ENCODE peak calls at places on chromosomes 7 and 10, in nine cellular contexts. One of them, this sample, is unnamed.

GRCh38 chr10:36888925-36889573 is 236.3 kb upstream of the ANKRD30A start:
- DNase-seq in neural crest cell: peak
- DNase-seq in activated CD4-positive, alpha-beta T cell treated with anti-CD3 and anti-CD28 coated beads, Interleukin-2, amount 10 ng/mL, durations not matched to agents 7 days and 5 days: peak
- DNase-seq in activated naive CD4-positive, alpha-beta T cell: peak
- DNase-seq in EH: peak
- DNase-seq in GM10248: peak
- DNase-seq in T-helper 2 cell: peak
- DNase-seq in substantia nigra: no peak
- DNase-seq in OCI-LY7: peak
- DNase-seq in this sample: peak

GRCh38 chr10:35300063-35300699 is 36.1 kb upstream of the CCNY start:
- DNase-seq in neural crest cell: no peak
- DNase-seq in activated CD4-positive, alpha-beta T cell treated with anti-CD3 and anti-CD28 coated beads, Interleukin-2, amount 10 ng/mL, durations not matched to agents 7 days and 5 days: no peak
- DNase-seq in activated naive CD4-positive, alpha-beta T cell: no peak
- DNase-seq in EH: peak
- DNase-seq in GM10248: peak
- DNase-seq in T-helper 2 cell: no peak
- DNase-seq in substantia nigra: no peak
- DNase-seq in OCI-LY7: no peak
- DNase-seq in this sample: no peak

GRCh38 chr10:110919971-110920881 is 822 bp downstream of the SHOC2 start:
- DNase-seq in neural crest cell: peak
- DNase-seq in activated CD4-positive, alpha-beta T cell treated with anti-CD3 and anti-CD28 coated beads, Interleukin-2, amount 10 ng/mL, durations not matched to agents 7 days and 5 days: peak
- DNase-seq in activated naive CD4-positive, alpha-beta T cell: no peak
- DNase-seq in EH: peak
- DNase-seq in GM10248: peak
- DNase-seq in T-helper 2 cell: peak
- DNase-seq in substantia nigra: no peak
- DNase-seq in OCI-LY7: peak
- DNase-seq in this sample: peak

GRCh38 chr10:79055892-79056291 is 12.9 kb upstream of the ZMIZ1 start:
- DNase-seq in neural crest cell: no peak
- DNase-seq in activated CD4-positive, alpha-beta T cell treated with anti-CD3 and anti-CD28 coated beads, Interleukin-2, amount 10 ng/mL, durations not matched to agents 7 days and 5 days: no peak
- DNase-seq in activated naive CD4-positive, alpha-beta T cell: no peak
- DNase-seq in EH: no peak
- DNase-seq in GM10248: no peak
- DNase-seq in T-helper 2 cell: no peak
- DNase-seq in substantia nigra: no peak
- DNase-seq in OCI-LY7: no peak
- DNase-seq in this sample: no peak

GRCh38 chr7:116236020-116236630 is 25.8 kb downstream of the TES start:
- DNase-seq in neural crest cell: peak
- DNase-seq in activated CD4-positive, alpha-beta T cell treated with anti-CD3 and anti-CD28 coated beads, Interleukin-2, amount 10 ng/mL, durations not matched to agents 7 days and 5 days: peak
- DNase-seq in activated naive CD4-positive, alpha-beta T cell: peak
- DNase-seq in EH: peak
- DNase-seq in GM10248: peak
- DNase-seq in T-helper 2 cell: peak
- DNase-seq in substantia nigra: no peak
- DNase-seq in OCI-LY7: peak
- DNase-seq in this sample: no peak

GRCh38 chr10:117496616-117497028 is 45.9 kb upstream of the EMX2 start:
- DNase-seq in neural crest cell: peak
- DNase-seq in activated CD4-positive, alpha-beta T cell treated with anti-CD3 and anti-CD28 coated beads, Interleukin-2, amount 10 ng/mL, durations not matched to agents 7 days and 5 days: peak
- DNase-seq in activated naive CD4-positive, alpha-beta T cell: peak
- DNase-seq in EH: peak
- DNase-seq in GM10248: peak
- DNase-seq in T-helper 2 cell: peak
- DNase-seq in substantia nigra: no peak
- DNase-seq in OCI-LY7: peak
- DNase-seq in this sample: peak

GRCh38 chr7:98618786-98619185 is 1.7 kb downstream of the NPTX2 start:
- DNase-seq in neural crest cell: no peak
- DNase-seq in activated CD4-positive, alpha-beta T cell treated with anti-CD3 and anti-CD28 coated beads, Interleukin-2, amount 10 ng/mL, durations not matched to agents 7 days and 5 days: no peak
- DNase-seq in activated naive CD4-positive, alpha-beta T cell: no peak
- DNase-seq in EH: no peak
- DNase-seq in GM10248: no peak
- DNase-seq in T-helper 2 cell: no peak
- DNase-seq in substantia nigra: no peak
- DNase-seq in OCI-LY7: no peak
- DNase-seq in this sample: no peak

GRCh38 chr10:79073784-79074432 is 5.1 kb downstream of the ZMIZ1 start:
- DNase-seq in neural crest cell: no peak
- DNase-seq in activated CD4-positive, alpha-beta T cell treated with anti-CD3 and anti-CD28 coated beads, Interleukin-2, amount 10 ng/mL, durations not matched to agents 7 days and 5 days: no peak
- DNase-seq in activated naive CD4-positive, alpha-beta T cell: no peak
- DNase-seq in EH: peak
- DNase-seq in GM10248: no peak
- DNase-seq in T-helper 2 cell: no peak
- DNase-seq in substantia nigra: no peak
- DNase-seq in OCI-LY7: no peak
- DNase-seq in this sample: no peak

GRCh38 chr7:113085781-113086390 is 741 bp downstream of the GPR85 start:
- DNase-seq in neural crest cell: peak
- DNase-seq in activated CD4-positive, alpha-beta T cell treated with anti-CD3 and anti-CD28 coated beads, Interleukin-2, amount 10 ng/mL, durations not matched to agents 7 days and 5 days: no peak
- DNase-seq in activated naive CD4-positive, alpha-beta T cell: no peak
- DNase-seq in EH: peak
- DNase-seq in GM10248: no peak
- DNase-seq in T-helper 2 cell: peak
- DNase-seq in substantia nigra: no peak
- DNase-seq in OCI-LY7: no peak
- DNase-seq in this sample: peak

GRCh38 chr7:125256446-125256845 is 326.8 kb upstream of the POT1 start:
- DNase-seq in neural crest cell: no peak
- DNase-seq in activated CD4-positive, alpha-beta T cell treated with anti-CD3 and anti-CD28 coated beads, Interleukin-2, amount 10 ng/mL, durations not matched to agents 7 days and 5 days: no peak
- DNase-seq in activated naive CD4-positive, alpha-beta T cell: no peak
- DNase-seq in EH: no peak
- DNase-seq in GM10248: no peak
- DNase-seq in T-helper 2 cell: no peak
- DNase-seq in substantia nigra: no peak
- DNase-seq in OCI-LY7: no peak
- DNase-seq in this sample: no peak

GRCh38 chr10:98346847-98347246 is 68.1 kb downstream of the PYROXD2 start:
- DNase-seq in neural crest cell: no peak
- DNase-seq in activated CD4-positive, alpha-beta T cell treated with anti-CD3 and anti-CD28 coated beads, Interleukin-2, amount 10 ng/mL, durations not matched to agents 7 days and 5 days: no peak
- DNase-seq in activated naive CD4-positive, alpha-beta T cell: no peak
- DNase-seq in EH: no peak
- DNase-seq in GM10248: no peak
- DNase-seq in T-helper 2 cell: no peak
- DNase-seq in substantia nigra: no peak
- DNase-seq in OCI-LY7: no peak
- DNase-seq in this sample: no peak

GRCh38 chr10:50033481-50033880 is 34.3 kb upstream of the WASHC2A start:
- DNase-seq in neural crest cell: no peak
- DNase-seq in activated CD4-positive, alpha-beta T cell treated with anti-CD3 and anti-CD28 coated beads, Interleukin-2, amount 10 ng/mL, durations not matched to agents 7 days and 5 days: no peak
- DNase-seq in activated naive CD4-positive, alpha-beta T cell: no peak
- DNase-seq in EH: peak
- DNase-seq in GM10248: no peak
- DNase-seq in T-helper 2 cell: no peak
- DNase-seq in substantia nigra: no peak
- DNase-seq in OCI-LY7: no peak
- DNase-seq in this sample: no peak

GRCh38 chr7:43872401-43873165 is 3.3 kb upstream of the MRPS24 start:
- DNase-seq in neural crest cell: no peak
- DNase-seq in activated CD4-positive, alpha-beta T cell treated with anti-CD3 and anti-CD28 coated beads, Interleukin-2, amount 10 ng/mL, durations not matched to agents 7 days and 5 days: no peak
- DNase-seq in activated naive CD4-positive, alpha-beta T cell: no peak
- DNase-seq in EH: peak
- DNase-seq in GM10248: no peak
- DNase-seq in T-helper 2 cell: no peak
- DNase-seq in substantia nigra: no peak
- DNase-seq in OCI-LY7: no peak
- DNase-seq in this sample: no peak

GRCh38 chr10:103678104-103678526 is 177.3 kb downstream of the SH3PXD2A start:
- DNase-seq in neural crest cell: peak
- DNase-seq in activated CD4-positive, alpha-beta T cell treated with anti-CD3 and anti-CD28 coated beads, Interleukin-2, amount 10 ng/mL, durations not matched to agents 7 days and 5 days: peak
- DNase-seq in activated naive CD4-positive, alpha-beta T cell: peak
- DNase-seq in EH: peak
- DNase-seq in GM10248: peak
- DNase-seq in T-helper 2 cell: peak
- DNase-seq in substantia nigra: peak
- DNase-seq in OCI-LY7: peak
- DNase-seq in this sample: no peak

GRCh38 chr7:155963356-155963755 is 151.1 kb upstream of the SHH start:
- DNase-seq in neural crest cell: no peak
- DNase-seq in activated CD4-positive, alpha-beta T cell treated with anti-CD3 and anti-CD28 coated beads, Interleukin-2, amount 10 ng/mL, durations not matched to agents 7 days and 5 days: no peak
- DNase-seq in activated naive CD4-positive, alpha-beta T cell: no peak
- DNase-seq in EH: no peak
- DNase-seq in GM10248: no peak
- DNase-seq in T-helper 2 cell: no peak
- DNase-seq in substantia nigra: no peak
- DNase-seq in OCI-LY7: no peak
- DNase-seq in this sample: no peak

GRCh38 chr10:93088466-93088865 is 14.8 kb downstream of the CYP26A1 start:
- DNase-seq in neural crest cell: no peak
- DNase-seq in activated CD4-positive, alpha-beta T cell treated with anti-CD3 and anti-CD28 coated beads, Interleukin-2, amount 10 ng/mL, durations not matched to agents 7 days and 5 days: no peak
- DNase-seq in activated naive CD4-positive, alpha-beta T cell: no peak
- DNase-seq in EH: no peak
- DNase-seq in GM10248: peak
- DNase-seq in T-helper 2 cell: no peak
- DNase-seq in substantia nigra: no peak
- DNase-seq in OCI-LY7: no peak
- DNase-seq in this sample: no peak

GRCh38 chr7:90669492-90669891 is 73.4 kb downstream of the CDK14 start:
- DNase-seq in neural crest cell: no peak
- DNase-seq in activated CD4-positive, alpha-beta T cell treated with anti-CD3 and anti-CD28 coated beads, Interleukin-2, amount 10 ng/mL, durations not matched to agents 7 days and 5 days: no peak
- DNase-seq in activated naive CD4-positive, alpha-beta T cell: no peak
- DNase-seq in EH: no peak
- DNase-seq in GM10248: no peak
- DNase-seq in T-helper 2 cell: no peak
- DNase-seq in substantia nigra: no peak
- DNase-seq in OCI-LY7: no peak
- DNase-seq in this sample: no peak

GRCh38 chr7:81846398-81846797 is 76.6 kb upstream of the HGF start:
- DNase-seq in neural crest cell: no peak
- DNase-seq in activated CD4-positive, alpha-beta T cell treated with anti-CD3 and anti-CD28 coated beads, Interleukin-2, amount 10 ng/mL, durations not matched to agents 7 days and 5 days: no peak
- DNase-seq in activated naive CD4-positive, alpha-beta T cell: no peak
- DNase-seq in EH: peak
- DNase-seq in GM10248: no peak
- DNase-seq in T-helper 2 cell: no peak
- DNase-seq in substantia nigra: no peak
- DNase-seq in OCI-LY7: peak
- DNase-seq in this sample: peak

GRCh38 chr7:106563466-106564150 is 97.3 kb downstream of the CCDC71L start:
- DNase-seq in neural crest cell: no peak
- DNase-seq in activated CD4-positive, alpha-beta T cell treated with anti-CD3 and anti-CD28 coated beads, Interleukin-2, amount 10 ng/mL, durations not matched to agents 7 days and 5 days: no peak
- DNase-seq in activated naive CD4-positive, alpha-beta T cell: no peak
- DNase-seq in EH: peak
- DNase-seq in GM10248: no peak
- DNase-seq in T-helper 2 cell: no peak
- DNase-seq in substantia nigra: no peak
- DNase-seq in OCI-LY7: no peak
- DNase-seq in this sample: no peak

GRCh38 chr10:50439806-50440205 is 183.9 kb downstream of the SGMS1 start:
- DNase-seq in neural crest cell: no peak
- DNase-seq in activated CD4-positive, alpha-beta T cell treated with anti-CD3 and anti-CD28 coated beads, Interleukin-2, amount 10 ng/mL, durations not matched to agents 7 days and 5 days: no peak
- DNase-seq in activated naive CD4-positive, alpha-beta T cell: no peak
- DNase-seq in EH: no peak
- DNase-seq in GM10248: no peak
- DNase-seq in T-helper 2 cell: no peak
- DNase-seq in substantia nigra: no peak
- DNase-seq in OCI-LY7: no peak
- DNase-seq in this sample: no peak

GRCh38 chr7:30869794-30870491 is 41.7 kb upstream of the AQP1 start:
- DNase-seq in neural crest cell: no peak
- DNase-seq in activated CD4-positive, alpha-beta T cell treated with anti-CD3 and anti-CD28 coated beads, Interleukin-2, amount 10 ng/mL, durations not matched to agents 7 days and 5 days: no peak
- DNase-seq in activated naive CD4-positive, alpha-beta T cell: no peak
- DNase-seq in EH: peak
- DNase-seq in GM10248: no peak
- DNase-seq in T-helper 2 cell: no peak
- DNase-seq in substantia nigra: no peak
- DNase-seq in OCI-LY7: no peak
- DNase-seq in this sample: no peak

GRCh38 chr7:139797607-139798006 is 19.8 kb upstream of the HIPK2 start:
- DNase-seq in neural crest cell: no peak
- DNase-seq in activated CD4-positive, alpha-beta T cell treated with anti-CD3 and anti-CD28 coated beads, Interleukin-2, amount 10 ng/mL, durations not matched to agents 7 days and 5 days: no peak
- DNase-seq in activated naive CD4-positive, alpha-beta T cell: no peak
- DNase-seq in EH: peak
- DNase-seq in GM10248: no peak
- DNase-seq in T-helper 2 cell: no peak
- DNase-seq in substantia nigra: no peak
- DNase-seq in OCI-LY7: no peak
- DNase-seq in this sample: no peak

GRCh38 chr7:33893377-33893776 is 12.0 kb upstream of the BMPER start:
- DNase-seq in neural crest cell: no peak
- DNase-seq in activated CD4-positive, alpha-beta T cell treated with anti-CD3 and anti-CD28 coated beads, Interleukin-2, amount 10 ng/mL, durations not matched to agents 7 days and 5 days: no peak
- DNase-seq in activated naive CD4-positive, alpha-beta T cell: no peak
- DNase-seq in EH: no peak
- DNase-seq in GM10248: no peak
- DNase-seq in T-helper 2 cell: no peak
- DNase-seq in substantia nigra: no peak
- DNase-seq in OCI-LY7: no peak
- DNase-seq in this sample: no peak

GRCh38 chr7:34013421-34013820 is 108.1 kb downstream of the BMPER start:
- DNase-seq in neural crest cell: no peak
- DNase-seq in activated CD4-positive, alpha-beta T cell treated with anti-CD3 and anti-CD28 coated beads, Interleukin-2, amount 10 ng/mL, durations not matched to agents 7 days and 5 days: no peak
- DNase-seq in activated naive CD4-positive, alpha-beta T cell: no peak
- DNase-seq in EH: peak
- DNase-seq in GM10248: no peak
- DNase-seq in T-helper 2 cell: no peak
- DNase-seq in substantia nigra: no peak
- DNase-seq in OCI-LY7: no peak
- DNase-seq in this sample: no peak

GRCh38 chr10:517236-517635 is 172.2 kb downstream of the DIP2C start:
- DNase-seq in neural crest cell: no peak
- DNase-seq in activated CD4-positive, alpha-beta T cell treated with anti-CD3 and anti-CD28 coated beads, Interleukin-2, amount 10 ng/mL, durations not matched to agents 7 days and 5 days: no peak
- DNase-seq in activated naive CD4-positive, alpha-beta T cell: no peak
- DNase-seq in EH: no peak
- DNase-seq in GM10248: no peak
- DNase-seq in T-helper 2 cell: no peak
- DNase-seq in substantia nigra: no peak
- DNase-seq in OCI-LY7: no peak
- DNase-seq in this sample: no peak

GRCh38 chr10:133309111-133309719 is 501 bp downstream of the ZNF511 start:
- DNase-seq in neural crest cell: peak
- DNase-seq in activated CD4-positive, alpha-beta T cell treated with anti-CD3 and anti-CD28 coated beads, Interleukin-2, amount 10 ng/mL, durations not matched to agents 7 days and 5 days: peak
- DNase-seq in activated naive CD4-positive, alpha-beta T cell: peak
- DNase-seq in EH: peak
- DNase-seq in GM10248: peak
- DNase-seq in T-helper 2 cell: peak
- DNase-seq in substantia nigra: peak
- DNase-seq in OCI-LY7: peak
- DNase-seq in this sample: peak

GRCh38 chr10:115947104-115947503 is 325.9 kb downstream of the GFRA1 start:
- DNase-seq in neural crest cell: no peak
- DNase-seq in activated CD4-positive, alpha-beta T cell treated with anti-CD3 and anti-CD28 coated beads, Interleukin-2, amount 10 ng/mL, durations not matched to agents 7 days and 5 days: no peak
- DNase-seq in activated naive CD4-positive, alpha-beta T cell: no peak
- DNase-seq in EH: peak
- DNase-seq in GM10248: no peak
- DNase-seq in T-helper 2 cell: no peak
- DNase-seq in substantia nigra: no peak
- DNase-seq in OCI-LY7: no peak
- DNase-seq in this sample: no peak

GRCh38 chr7:148819697-148820332 is 64.3 kb downstream of the EZH2 start:
- DNase-seq in neural crest cell: no peak
- DNase-seq in activated CD4-positive, alpha-beta T cell treated with anti-CD3 and anti-CD28 coated beads, Interleukin-2, amount 10 ng/mL, durations not matched to agents 7 days and 5 days: no peak
- DNase-seq in activated naive CD4-positive, alpha-beta T cell: no peak
- DNase-seq in EH: peak
- DNase-seq in GM10248: no peak
- DNase-seq in T-helper 2 cell: no peak
- DNase-seq in substantia nigra: no peak
- DNase-seq in OCI-LY7: no peak
- DNase-seq in this sample: no peak

GRCh38 chr10:131670341-131670740 is 230.5 kb upstream of the PPP2R2D start:
- DNase-seq in neural crest cell: no peak
- DNase-seq in activated CD4-positive, alpha-beta T cell treated with anti-CD3 and anti-CD28 coated beads, Interleukin-2, amount 10 ng/mL, durations not matched to agents 7 days and 5 days: no peak
- DNase-seq in activated naive CD4-positive, alpha-beta T cell: no peak
- DNase-seq in EH: no peak
- DNase-seq in GM10248: no peak
- DNase-seq in T-helper 2 cell: no peak
- DNase-seq in substantia nigra: no peak
- DNase-seq in OCI-LY7: no peak
- DNase-seq in this sample: no peak

GRCh38 chr7:52211930-52212329 is 823.5 kb upstream of the POM121L12 start:
- DNase-seq in neural crest cell: no peak
- DNase-seq in activated CD4-positive, alpha-beta T cell treated with anti-CD3 and anti-CD28 coated beads, Interleukin-2, amount 10 ng/mL, durations not matched to agents 7 days and 5 days: no peak
- DNase-seq in activated naive CD4-positive, alpha-beta T cell: no peak
- DNase-seq in EH: no peak
- DNase-seq in GM10248: no peak
- DNase-seq in T-helper 2 cell: no peak
- DNase-seq in substantia nigra: no peak
- DNase-seq in OCI-LY7: no peak
- DNase-seq in this sample: no peak

GRCh38 chr7:70037171-70037933 is 439.1 kb downstream of the AUTS2 start:
- DNase-seq in neural crest cell: no peak
- DNase-seq in activated CD4-positive, alpha-beta T cell treated with anti-CD3 and anti-CD28 coated beads, Interleukin-2, amount 10 ng/mL, durations not matched to agents 7 days and 5 days: no peak
- DNase-seq in activated naive CD4-positive, alpha-beta T cell: no peak
- DNase-seq in EH: no peak
- DNase-seq in GM10248: no peak
- DNase-seq in T-helper 2 cell: no peak
- DNase-seq in substantia nigra: no peak
- DNase-seq in OCI-LY7: no peak
- DNase-seq in this sample: no peak